ENCODE peak calls at places on chromosomes 4 and X, in six cellular contexts. A is cardiac muscle cell; Y is CD8-positive, alpha-beta memory T cell; Z is PC-9; R is heart right ventricle; S is Peyer's patch. F is an unnamed sample.
A peak's percentile ranks its signal among the peaks of the same experiment; 100 is the strongest.

GRCh38 chr4:137768196-137768595 is 235.9 kb upstream of the PCDH18 start:
- DNase-seq in Y (no peak), Z (no peak), R (no peak), S (no peak), A (no peak), F (no peak)

GRCh38 chr4:64617813-64618212 is 208.6 kb upstream of the TECRL start:
- DNase-seq in R (no peak), A (no peak), Y (no peak), S (no peak), Z (no peak), F (no peak)

GRCh38 chr4:97656034-97656720 is 487.1 kb downstream of the STPG2 start:
- DNase-seq in Y (no peak), A (no peak), Z (peak; percentile 1), S (no peak), R (no peak), F (no peak)

GRCh38 chr4:76781698-76782595 is 116.0 kb downstream of the SOWAHB start:
- DNase-seq in S (no peak), Y (no peak), Z (peak; percentile 74), R (no peak), A (no peak), F (peak; percentile 48)

GRCh38 chrX:150361777-150362351 is 1.3 kb upstream of the MAMLD1 start:
- DNase-seq in Y (peak; percentile 12), Z (no peak), A (no peak), R (peak; percentile 9), S (no peak), F (no peak)

GRCh38 chr4:76270776-76271175 is 19.3 kb downstream of the FAM47E start:
- DNase-seq in Z (no peak), R (no peak), A (no peak), Y (no peak), S (no peak), F (no peak)

GRCh38 chrX:132401935-132402334 is 86.9 kb downstream of the MBNL3 start:
- DNase-seq in S (no peak), R (no peak), A (no peak), Z (peak; percentile 4), Y (no peak), F (no peak)

GRCh38 chrX:131397891-131398290 is 108.8 kb upstream of the IGSF1 start:
- DNase-seq in R (no peak), A (no peak), Z (no peak), S (no peak), Y (no peak), F (no peak)

GRCh38 chr4:186144180-186144579 is 39.7 kb downstream of the FAM149A start:
- DNase-seq in R (no peak), A (peak; percentile 43), S (no peak), Y (no peak), Z (no peak), F (no peak)

GRCh38 chr4:147409350-147409749 is 71.5 kb upstream of the EDNRA start:
- DNase-seq in S (no peak), Y (no peak), Z (no peak), A (no peak), R (no peak), F (no peak)

GRCh38 chr4:8831221-8832129 is 40.2 kb downstream of the HMX1 start:
- DNase-seq in A (no peak), R (no peak), Y (no peak), Z (no peak), S (no peak), F (no peak)

GRCh38 chr4:86990510-86990909 is 55.7 kb downstream of the AFF1 start:
- DNase-seq in Y (no peak), S (no peak), R (no peak), Z (no peak), A (no peak), F (no peak)

GRCh38 chrX:37378399-37378798 is 29.2 kb downstream of the PRRG1 start:
- DNase-seq in Z (no peak), S (no peak), A (no peak), Y (no peak), R (no peak), F (no peak)

GRCh38 chr4:171812377-171813194 is 618 bp upstream of the GALNTL6 start:
- DNase-seq in Z (no peak), S (no peak), R (no peak), Y (no peak), A (peak; percentile 15), F (peak; percentile 6)

GRCh38 chr4:24080871-24081270 is 191.0 kb upstream of the PPARGC1A start:
- DNase-seq in R (no peak), Z (no peak), A (no peak), Y (no peak), S (no peak), F (no peak)

GRCh38 chrX:107102980-107103379 is 15.6 kb downstream of the RBM41 start:
- DNase-seq in Z (no peak), S (no peak), R (no peak), Y (no peak), A (peak; percentile 13), F (no peak)

GRCh38 chr4:56261027-56261426 is 126.3 kb downstream of the AASDH start:
- DNase-seq in Y (peak; percentile 13), S (no peak), Z (no peak), R (no peak), A (no peak), F (peak; percentile 16)

GRCh38 chrX:1420371-1420770 is 28.5 kb upstream of the SLC25A6 start:
- DNase-seq in R (no peak), A (no peak), Y (no peak), Z (no peak), S (no peak), F (no peak)

GRCh38 chrX:46676399-46677351 is 82.2 kb downstream of the SLC9A7 start:
- DNase-seq in Y (no peak), R (no peak), A (no peak), S (no peak), Z (no peak), F (no peak)

GRCh38 chr4:19051751-19052296 is 1030.3 kb upstream of the LCORL start:
- DNase-seq in S (no peak), Z (peak; percentile 34), A (no peak), R (no peak), Y (no peak), F (no peak)

GRCh38 chrX:134847133-134847532 is 143.7 kb upstream of the SMIM10 start:
- DNase-seq in Y (no peak), S (no peak), Z (no peak), R (no peak), A (no peak), F (no peak)
- H3K27me3 ChIP-seq in Y (no peaks in the 10 kb centered on the region), S (no peaks in the 10 kb centered on the region), Z (no peaks in the 10 kb centered on the region), R (no peaks in the 10 kb centered on the region), A (no peaks in the 10 kb centered on the region), F (no peaks in the 10 kb centered on the region)

GRCh38 chr4:165493359-165493758 is 114.6 kb downstream of the CPE start:
- DNase-seq in S (peak; percentile 24), Z (peak; percentile 70), A (peak; percentile 79), R (peak; percentile 74), Y (peak; percentile 50), F (peak; percentile 27)
- H3K4me3 ChIP-seq in S (no peak overlapping the region), Z (no peak overlapping the region), A (no peak overlapping the region), R (no peak overlapping the region), Y (no peak overlapping the region), F (no peak overlapping the region)

GRCh38 chr4:174699654-174700053 is 129.4 kb downstream of the GLRA3 start:
- DNase-seq in A (no peak), S (no peak), R (no peak), Z (no peak), Y (no peak), F (no peak)
- H3K27me3 ChIP-seq in A (no peaks in the 10 kb centered on the region), S (no peaks in the 10 kb centered on the region), R (no peaks in the 10 kb centered on the region), Z (no peaks in the 10 kb centered on the region), Y (no peaks in the 10 kb centered on the region), F (no peaks in the 10 kb centered on the region)

DNA sequence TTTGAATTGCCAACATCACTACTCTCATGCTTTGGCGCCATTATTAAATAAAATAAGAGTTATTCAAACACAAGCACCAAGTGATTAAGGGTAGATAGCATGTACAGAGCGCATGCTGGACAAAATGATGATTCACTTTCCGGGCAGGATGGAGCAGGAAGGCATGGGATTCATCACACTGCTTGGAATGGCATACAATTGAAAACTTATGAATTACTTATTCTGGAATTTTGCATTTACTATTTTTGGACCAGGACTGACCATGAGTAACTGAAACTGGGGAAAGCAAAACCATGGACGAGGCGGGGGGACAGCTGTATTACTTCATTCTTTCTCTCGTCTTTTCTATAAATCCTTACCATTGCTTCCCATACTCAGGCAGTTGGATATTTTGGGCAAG is 28.5 kb upstream of the FGF5 start:
- DNase-seq in Y (no peak), Z (no peak), S (no peak), R (no peak), A (no peak), F (no peak)
- H3K4me3 ChIP-seq in Y (no peak overlapping the region), Z (no peak overlapping the region), S (no peak overlapping the region), R (no peak overlapping the region), A (no peak overlapping the region), F (no peak overlapping the region)

DNA sequence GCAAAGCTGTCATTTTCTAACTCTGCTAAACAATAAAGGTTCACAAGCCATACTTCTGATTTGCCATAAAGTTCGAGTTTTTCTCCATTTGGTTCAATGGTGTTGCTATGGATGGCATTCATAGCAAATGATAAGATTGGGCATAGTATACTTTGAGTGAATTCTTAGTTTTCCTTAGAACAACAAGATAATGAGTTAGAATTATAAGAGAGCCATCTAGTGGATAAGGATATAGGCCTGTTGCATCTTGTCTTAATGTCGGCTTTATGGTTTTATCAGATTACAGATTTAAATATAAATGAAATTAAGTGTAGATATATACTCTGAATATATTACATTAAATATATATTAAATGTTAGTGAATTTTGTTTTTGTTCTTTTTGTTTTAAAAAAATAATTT is 644.6 kb downstream of the IL1RAPL1 start:
- DNase-seq in A (no peak), Y (no peak), Z (no peak), R (no peak), S (no peak), F (no peak)
- H3K27me3 ChIP-seq in A (peaks cover 4% of the 10 kb centered on the region), Y (no peaks in the 10 kb centered on the region), Z (no peaks in the 10 kb centered on the region), R (no peaks in the 10 kb centered on the region), S (no peaks in the 10 kb centered on the region), F (no peaks in the 10 kb centered on the region)

GRCh38 chrX:71953946-71954345 is 43.3 kb downstream of the NHSL2 start:
- DNase-seq in S (no peak), R (no peak), A (no peak), Y (no peak), Z (no peak), F (no peak)

GRCh38 chrX:71954458-71954857 is 43.8 kb downstream of the NHSL2 start:
- DNase-seq in Z (no peak), A (no peak), R (no peak), Y (no peak), S (no peak), F (no peak)

GRCh38 chrX:71955530-71956120 is 45.0 kb downstream of the NHSL2 start:
- DNase-seq in Y (no peak), S (no peak), A (no peak), Z (no peak), R (peak; percentile 18), F (no peak)

GRCh38 chrX:71953391-71953790 is 42.7 kb downstream of the NHSL2 start:
- DNase-seq in Z (no peak), R (no peak), S (no peak), A (no peak), Y (no peak), F (no peak)

GRCh38 chrX:71958281-71958675 is 47.6 kb downstream of the NHSL2 start:
- DNase-seq in S (no peak), Y (no peak), Z (no peak), A (no peak), R (no peak), F (no peak)
- H3K4me3 ChIP-seq in S (no peak overlapping the region), Y (no peak overlapping the region), Z (no peak overlapping the region), A (no peak overlapping the region), R (no peak overlapping the region), F (no peak overlapping the region)

F was measured in GM06990.